ENCODE peak calls at places on chromosomes 3 and 15, in nine cellular contexts. Q is transverse colon, R is HL-60, S is upper lobe of left lung, W is SK-N-SH, Z is breast epithelium, A is Panc1, Y is HepG2, O is sigmoid colon. M is an unnamed sample.

GRCh38 chr3:181596126-181596525 is 115.6 kb upstream of the SOX2 start:
- DNase-seq in Q (no peak), R (no peak), S (no peak), W (no peak), Z (no peak), A (no peak), Y (no peak), O (no peak), M (no peak)

GRCh38 chr3:132659370-132660055 is at the start of gene ACAD11:
- DNase-seq in Q (peak; percentile 70), R (peak; percentile 64), S (peak; percentile 93), W (peak; percentile 80), Z (peak; percentile 39), A (peak; percentile 73), Y (peak; percentile 57), O (peak; percentile 89), M (no peak)

GRCh38 chr15:82895983-82896382 is 56.5 kb downstream of the HOMER2 start:
- DNase-seq in Q (no peak), R (no peak), S (no peak), W (no peak), Z (no peak), A (no peak), Y (no peak), O (no peak), M (no peak)

GRCh38 chr15:69557340-69558137 is 104.9 kb downstream of the RPLP1 start:
- DNase-seq in Q (peak; percentile 47), R (no peak), S (peak; percentile 70), W (no peak), Z (no peak), A (peak; percentile 91), Y (peak; percentile 82), O (no peak), M (no peak)

GRCh38 chr3:52396011-52396906 is 48.6 kb downstream of the SEMA3G start:
- DNase-seq in Q (no peak), R (no peak), S (no peak), W (no peak), Z (no peak), A (no peak), Y (no peak), O (no peak), M (no peak)

GRCh38 chr15:37028609-37029287 is 71.6 kb downstream of the MEIS2 start:
- DNase-seq in Q (no peak), R (no peak), S (no peak), W (no peak), Z (no peak), A (no peak), Y (no peak), O (no peak), M (no peak)

GRCh38 chr15:69359724-69360123 is 54.4 kb upstream of the KIF23 start:
- DNase-seq in Q (no peak), R (peak; percentile 33), S (peak; percentile 24), W (no peak), Z (no peak), A (no peak), Y (no peak), O (no peak), M (no peak)

GRCh38 chr3:120092444-120092843 is 1.8 kb downstream of the GSK3B start:
- DNase-seq in Q (no peak), R (no peak), S (no peak), W (no peak), Z (no peak), A (no peak), Y (no peak), O (no peak), M (no peak)

GRCh38 chr15:101386006-101386405 is 91.0 kb upstream of the SNRPA1 start:
- DNase-seq in Q (no peak), R (no peak), S (no peak), W (no peak), Z (no peak), A (no peak), Y (no peak), O (no peak), M (no peak)

GRCh38 chr15:36653851-36654250 is 74.4 kb downstream of the CDIN1 start:
- DNase-seq in Q (no peak), R (no peak), S (no peak), W (no peak), Z (no peak), A (no peak), Y (no peak), O (no peak), M (no peak)

GRCh38 chr3:149553781-149554451 is 79.4 kb downstream of the TM4SF4 start:
- DNase-seq in Q (peak; percentile 19), R (no peak), S (no peak), W (peak; percentile 37), Z (peak; percentile 57), A (no peak), Y (no peak), O (peak; percentile 89), M (no peak)

GRCh38 chr3:30248423-30248822 is 358.0 kb upstream of the TGFBR2 start:
- DNase-seq in Q (no peak), R (no peak), S (no peak), W (no peak), Z (no peak), A (no peak), Y (no peak), O (no peak), M (no peak)

GRCh38 chr15:89117790-89118189 is 29.5 kb downstream of the ABHD2 start:
- DNase-seq in Q (no peak), R (no peak), S (no peak), W (no peak), Z (no peak), A (no peak), Y (no peak), O (no peak), M (no peak)

GRCh38 chr15:65254237-65254820 is 32.4 kb downstream of the PARP16 start:
- DNase-seq in Q (no peak), R (no peak), S (no peak), W (peak; percentile 46), Z (no peak), A (no peak), Y (no peak), O (no peak), M (no peak)

GRCh38 chr15:38846351-38846750 is 281.7 kb upstream of the RASGRP1 start:
- DNase-seq in Q (no peak), R (no peak), S (no peak), W (no peak), Z (no peak), A (no peak), Y (no peak), O (no peak), M (no peak)

GRCh38 chr15:38843736-38844590 is 279.3 kb upstream of the RASGRP1 start:
- DNase-seq in Q (no peak), R (no peak), S (no peak), W (no peak), Z (no peak), A (no peak), Y (no peak), O (no peak), M (no peak)

GRCh38 chr15:38842991-38843610 is 278.5 kb upstream of the RASGRP1 start:
- DNase-seq in Q (no peak), R (no peak), S (no peak), W (no peak), Z (no peak), A (no peak), Y (no peak), O (no peak), M (no peak)

GRCh38 chr15:38844683-38845195 is 280.1 kb upstream of the RASGRP1 start:
- DNase-seq in Q (no peak), R (no peak), S (no peak), W (no peak), Z (no peak), A (no peak), Y (no peak), O (no peak), M (no peak)
- H3K27ac ChIP-seq in Q (no peak overlapping the region), R (no peak overlapping the region), S (no peak overlapping the region), W (peak overlapping the region; percentile 75), Z (no peak overlapping the region), A (no peak overlapping the region), Y (no peak overlapping the region), O (no peak overlapping the region), M (no peak overlapping the region)

GRCh38 chr3:127183931-127184869 is 8.7 kb upstream of the PRR23E start:
- DNase-seq in Q (no peak), R (no peak), S (peak; percentile 15), W (no peak), Z (no peak), A (no peak), Y (no peak), O (peak; percentile 40), M (no peak)

GRCh38 chr3:127184870-127185216 is 8.1 kb upstream of the PRR23E start:
- DNase-seq in Q (no peak), R (no peak), S (no peak), W (no peak), Z (no peak), A (no peak), Y (no peak), O (no peak), M (no peak)

GRCh38 chr3:127182848-127183714 is 9.8 kb upstream of the PRR23E start:
- DNase-seq in Q (no peak), R (no peak), S (no peak), W (no peak), Z (no peak), A (no peak), Y (no peak), O (peak; percentile 40), M (peak; percentile 71)

GRCh38 chr3:127180859-127181258 is 12.1 kb upstream of the PRR23E start:
- DNase-seq in Q (no peak), R (no peak), S (no peak), W (no peak), Z (no peak), A (no peak), Y (no peak), O (peak; percentile 28), M (no peak)

GRCh38 chr3:127182446-127182845 is 10.5 kb upstream of the PRR23E start:
- DNase-seq in Q (no peak), R (no peak), S (peak; percentile 18), W (no peak), Z (no peak), A (no peak), Y (no peak), O (peak; percentile 41), M (no peak)
- TF ChIP-seq CTCF in Q (no peak), R (no peak), S (no peak), W (no peak), Z (no peak), A (no peak), Y (no peak), O (no peak), M (no peak)

DNA sequence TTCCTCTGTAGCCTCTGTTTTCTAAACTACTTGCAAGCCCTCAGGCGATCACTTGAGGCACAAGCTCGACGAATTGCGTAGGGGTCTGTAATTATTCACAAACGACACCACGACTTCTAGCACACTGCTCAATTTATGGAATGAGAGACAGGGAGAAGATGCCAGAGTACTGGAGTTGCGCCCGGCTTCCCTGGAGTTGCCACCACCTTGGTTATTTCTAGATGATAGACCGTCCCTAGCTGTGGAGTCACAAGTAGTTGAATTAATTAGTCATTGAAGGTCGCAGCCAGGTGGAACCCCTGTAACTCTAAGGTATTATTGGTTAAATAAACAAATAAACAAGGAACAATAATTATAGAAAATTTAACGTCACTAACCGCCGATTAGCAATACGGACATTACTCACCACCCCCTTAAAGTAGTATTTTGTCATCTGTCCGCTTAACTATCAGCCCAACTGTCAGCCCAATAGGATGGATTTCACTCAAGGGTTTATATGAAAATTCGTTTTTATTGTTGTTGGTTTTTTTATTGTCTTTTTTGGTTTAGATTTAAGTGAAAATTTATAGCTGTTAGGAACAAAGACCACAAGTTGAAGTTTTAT is 875 bp upstream of the AZI2 start:
- DNase-seq in Q (no peak), R (no peak), S (no peak), W (peak; percentile 8), Z (no peak), A (no peak), Y (no peak), O (no peak), M (no peak)
- TF ChIP-seq POLR2AphosphoS5 in Q (no peak), R (no peak), S (no peak), W (no peak), Z (no peak), A (no peak), Y (no peak), O (no peak), M (no peak)

GRCh38 chr3:85476891-85477495 is 518.2 kb downstream of the CADM2 start:
- DNase-seq in Q (no peak), R (no peak), S (no peak), W (no peak), Z (no peak), A (no peak), Y (no peak), O (no peak), M (no peak)
- H3K27ac ChIP-seq in Q (no peak overlapping the region), R (no peak overlapping the region), S (no peak overlapping the region), W (no peak overlapping the region), Z (no peak overlapping the region), A (no peak overlapping the region), Y (no peak overlapping the region), O (no peak overlapping the region), M (no peak overlapping the region)

M was measured in vagina.